ENCODE peak calls at places on chromosomes 1 and 21, in seven cellular contexts. V, H, B, D, E, S and I are unnamed samples.

GRCh38 chr1:2229921-2230700 is 2.0 kb downstream of the SKI start:
- DNase-seq in D (peak), S (no peak), H (no peak), E (peak), V (no peak), B (no peak), I (no peak)

GRCh38 chr1:223214272-223214807 is 71.3 kb upstream of the TLR5 start:
- DNase-seq in B (no peak), V (peak), H (no peak), S (no peak), D (no peak), E (peak), I (no peak)

GRCh38 chr1:8569242-8569641 is 248.2 kb downstream of the RERE start:
- DNase-seq in D (no peak), E (no peak), B (no peak), S (no peak), H (no peak), V (no peak), I (no peak)

GRCh38 chr1:3539707-3540425 is 71.4 kb downstream of the MEGF6 start:
- DNase-seq in H (no peak), E (no peak), V (no peak), S (no peak), D (no peak), B (no peak), I (no peak)

GRCh38 chr1:200739499-200740290 is 1.0 kb downstream of the CAMSAP2 start:
- DNase-seq in E (peak), V (no peak), B (peak), S (peak), H (no peak), D (no peak), I (peak)

GRCh38 chr1:59971464-59971911 is 44.9 kb upstream of the CYP2J2 start:
- DNase-seq in B (peak), S (no peak), H (peak), E (peak), V (peak), D (peak), I (peak)

GRCh38 chr21:30268608-30269197 is 14.0 kb downstream of the KRTAP24-1 start:
- DNase-seq in H (no peak), S (no peak), E (no peak), V (no peak), D (no peak), B (no peak), I (no peak)

GRCh38 chr21:44965251-44966022 is 25.6 kb downstream of the SLX9 start:
- DNase-seq in B (no peak), E (no peak), D (peak), H (no peak), S (no peak), V (no peak), I (no peak)

GRCh38 chr1:208241541-208241940 is 2.6 kb downstream of the PLXNA2 start:
- DNase-seq in V (no peak), B (no peak), H (no peak), S (no peak), D (no peak), E (no peak), I (no peak)

GRCh38 chr1:112957133-112957812 is 1.3 kb upstream of the SLC16A1 start:
- DNase-seq in D (peak), S (peak), H (peak), V (peak), B (peak), E (no peak), I (peak)

GRCh38 chr21:46483300-46484295 is 24.9 kb downstream of the DIP2A start:
- DNase-seq in E (no peak), V (no peak), D (no peak), H (no peak), S (no peak), B (no peak), I (no peak)

GRCh38 chr21:40902299-40902698 is 55.3 kb upstream of the DSCAM start:
- DNase-seq in B (peak), E (no peak), D (no peak), S (no peak), H (no peak), V (peak), I (no peak)

GRCh38 chr1:35264035-35264434 is 4.5 kb upstream of the ZMYM4 start:
- DNase-seq in S (no peak), V (no peak), B (no peak), D (no peak), H (no peak), E (no peak), I (no peak)

GRCh38 chr21:33196956-33197374 is 32.8 kb upstream of the IFNAR2 start:
- DNase-seq in V (peak), S (no peak), D (peak), H (peak), B (peak), E (peak), I (peak)

GRCh38 chr1:38817267-38817957 is 42.2 kb downstream of the RRAGC start:
- DNase-seq in H (no peak), E (no peak), V (no peak), B (no peak), S (no peak), D (no peak), I (no peak)

GRCh38 chr1:117897551-117897950 is 31.9 kb downstream of the GDAP2 start:
- DNase-seq in D (no peak), H (no peak), B (no peak), V (no peak), E (no peak), S (no peak), I (no peak)

GRCh38 chr21:42343556-42343955 is 7.2 kb downstream of the TFF2 start:
- DNase-seq in B (no peak), V (no peak), D (no peak), E (no peak), H (no peak), S (no peak), I (no peak)

GRCh38 chr1:51898090-51898734 is 19.7 kb upstream of the NRDC start:
- DNase-seq in S (peak), D (no peak), B (no peak), V (no peak), H (no peak), E (no peak), I (no peak)

GRCh38 chr1:220767312-220768126 is 19.2 kb upstream of the MTARC1 start:
- DNase-seq in E (peak), B (peak), V (no peak), H (no peak), D (no peak), S (no peak), I (no peak)

GRCh38 chr1:180842052-180842451 is 70.6 kb upstream of the KIAA1614 start:
- DNase-seq in H (no peak), B (no peak), S (no peak), D (no peak), V (no peak), E (no peak), I (no peak)

GRCh38 chr1:91152331-91152730 is 130.5 kb upstream of the ZNF644 start:
- DNase-seq in S (no peak), D (no peak), E (no peak), B (no peak), H (no peak), V (no peak), I (no peak)

GRCh38 chr1:211643324-211644212 is 31.9 kb downstream of the NEK2 start:
- DNase-seq in S (no peak), E (peak), B (no peak), D (no peak), V (peak), H (no peak), I (no peak)

GRCh38 chr1:6052543-6053205 is 7.0 kb downstream of the KCNAB2 start:
- DNase-seq in S (peak), E (no peak), D (peak), H (peak), B (peak), V (peak), I (peak)

GRCh38 chr1:43968348-43968948 is 1.4 kb upstream of the DPH2 start:
- DNase-seq in V (no peak), D (no peak), E (no peak), S (no peak), H (no peak), B (no peak), I (no peak)

GRCh38 chr1:156750932-156751723 is at the start of gene HDGF:
- DNase-seq in V (no peak), D (peak), B (peak), S (no peak), H (no peak), E (peak), I (peak)

GRCh38 chr1:231162970-231163830 is 1.3 kb downstream of the TRIM67 start:
- DNase-seq in V (no peak), E (no peak), S (no peak), H (no peak), B (no peak), D (no peak), I (no peak)

GRCh38 chr1:43774359-43774758 is 67.0 kb downstream of the ST3GAL3 start:
- DNase-seq in H (no peak), E (no peak), V (no peak), D (no peak), B (no peak), S (peak), I (no peak)

GRCh38 chr21:45303751-45304150 is 16.1 kb upstream of the POFUT2 start:
- DNase-seq in B (no peak), H (no peak), S (no peak), E (no peak), D (no peak), V (no peak), I (no peak)

GRCh38 chr1:85578321-85579295 is 2.0 kb upstream of the CCN1 start:
- DNase-seq in V (no peak), H (no peak), D (no peak), E (no peak), B (no peak), S (peak), I (no peak)

GRCh38 chr1:90995495-90995894 is 26.3 kb downstream of the ZNF644 start:
- DNase-seq in S (no peak), V (no peak), H (no peak), B (no peak), D (no peak), E (no peak), I (no peak)

GRCh38 chr21:26798856-26799751 is 46.1 kb downstream of the ADAMTS1 start:
- DNase-seq in E (no peak), D (no peak), B (no peak), V (no peak), H (no peak), S (no peak), I (no peak)